ENCODE peak calls at places on chromosomes 1 and 21, in five cellular contexts. One of them, this sample, is unnamed.

GRCh38 chr1:15595809-15596730 is 11.2 kb upstream of the AGMAT start:
- DNase-seq in GM13976: no peak
- DNase-seq in iPS-NIHi11: no peak
- DNase-seq in colonic mucosa: no peak
- DNase-seq in NCI-H1105: no peak
- DNase-seq in this sample: no peak

GRCh38 chr1:97200627-97201026 is 479.0 kb downstream of the PTBP2 start:
- DNase-seq in iPS-NIHi11: no peak
- DNase-seq in NCI-H1105: no peak
- DNase-seq in GM13976: no peak
- DNase-seq in colonic mucosa: no peak
- DNase-seq in this sample: no peak

GRCh38 chr1:39378377-39378776 is 113.1 kb upstream of the BMP8A start:
- DNase-seq in colonic mucosa: peak
- DNase-seq in GM13976: no peak
- DNase-seq in iPS-NIHi11: peak
- DNase-seq in NCI-H1105: peak
- DNase-seq in this sample: no peak

GRCh38 chr1:216599851-216600250 is 123.4 kb downstream of the ESRRG start:
- DNase-seq in iPS-NIHi11: no peak
- DNase-seq in NCI-H1105: no peak
- DNase-seq in colonic mucosa: no peak
- DNase-seq in GM13976: no peak
- DNase-seq in this sample: no peak

GRCh38 chr1:234553241-234554156 is 56.5 kb downstream of the IRF2BP2 start:
- DNase-seq in GM13976: no peak
- DNase-seq in colonic mucosa: no peak
- DNase-seq in NCI-H1105: no peak
- DNase-seq in iPS-NIHi11: no peak
- DNase-seq in this sample: peak

GRCh38 chr1:192476802-192477298 is 98.7 kb upstream of the RGS1 start:
- DNase-seq in iPS-NIHi11: no peak
- DNase-seq in GM13976: peak
- DNase-seq in NCI-H1105: peak
- DNase-seq in colonic mucosa: no peak
- DNase-seq in this sample: peak

GRCh38 chr1:176073524-176074157 is 133.4 kb downstream of the COP1 start:
- DNase-seq in GM13976: peak
- DNase-seq in NCI-H1105: peak
- DNase-seq in colonic mucosa: peak
- DNase-seq in iPS-NIHi11: peak
- DNase-seq in this sample: peak

GRCh38 chr1:223219318-223219635 is 76.2 kb upstream of the TLR5 start:
- DNase-seq in GM13976: no peak
- DNase-seq in NCI-H1105: no peak
- DNase-seq in colonic mucosa: no peak
- DNase-seq in iPS-NIHi11: no peak
- DNase-seq in this sample: no peak

GRCh38 chr1:89271616-89272015 is 1.0 kb downstream of the GBP5 start:
- DNase-seq in NCI-H1105: no peak
- DNase-seq in iPS-NIHi11: no peak
- DNase-seq in GM13976: no peak
- DNase-seq in colonic mucosa: no peak
- DNase-seq in this sample: peak

GRCh38 chr21:43938751-43939442 is 73.2 kb upstream of the TRAPPC10 start:
- DNase-seq in NCI-H1105: peak
- DNase-seq in iPS-NIHi11: peak
- DNase-seq in GM13976: peak
- DNase-seq in colonic mucosa: peak
- DNase-seq in this sample: peak

This sample was measured in astrocyte of the hippocampus.